ENCODE peak calls at places on chromosomes 1 and 21, in six cellular contexts. One of them, this sample, is unnamed.

GRCh38 chr1:15354580-15354965 is 55.1 kb upstream of the EFHD2 start:
- DNase-seq in T follicular helper cell: no peak
- DNase-seq in smooth muscle cell of the brain vasculature: no peak
- DNase-seq in progenitor cell of endocrine pancreas: no peak
- DNase-seq in heart left ventricle: no peak
- DNase-seq in CD4-positive, alpha-beta T cell: no peak
- DNase-seq in this sample: no peak

GRCh38 chr1:7228252-7228961 is 443.2 kb downstream of the CAMTA1 start:
- DNase-seq in T follicular helper cell: no peak
- DNase-seq in smooth muscle cell of the brain vasculature: no peak
- DNase-seq in progenitor cell of endocrine pancreas: no peak
- DNase-seq in heart left ventricle: no peak
- DNase-seq in CD4-positive, alpha-beta T cell: no peak
- DNase-seq in this sample: no peak

GRCh38 chr1:152514715-152515453 is 602 bp downstream of the CRCT1 start:
- DNase-seq in T follicular helper cell: no peak
- DNase-seq in smooth muscle cell of the brain vasculature: no peak
- DNase-seq in progenitor cell of endocrine pancreas: no peak
- DNase-seq in heart left ventricle: no peak
- DNase-seq in CD4-positive, alpha-beta T cell: no peak
- DNase-seq in this sample: no peak

GRCh38 chr1:212595787-212596714 is 12.5 kb upstream of the ATF3 start:
- DNase-seq in T follicular helper cell: no peak
- DNase-seq in smooth muscle cell of the brain vasculature: peak; percentile 54
- DNase-seq in progenitor cell of endocrine pancreas: no peak
- DNase-seq in heart left ventricle: no peak
- DNase-seq in CD4-positive, alpha-beta T cell: no peak
- DNase-seq in this sample: peak; percentile 71

GRCh38 chr21:38349111-38349746 is 92.4 kb downstream of the KCNJ15 start:
- DNase-seq in T follicular helper cell: no peak
- DNase-seq in smooth muscle cell of the brain vasculature: peak; percentile 62
- DNase-seq in progenitor cell of endocrine pancreas: no peak
- DNase-seq in heart left ventricle: no peak
- DNase-seq in CD4-positive, alpha-beta T cell: no peak
- DNase-seq in this sample: no peak

GRCh38 chr1:59743324-59744108 is 71.2 kb upstream of the HOOK1 start:
- DNase-seq in T follicular helper cell: no peak
- DNase-seq in smooth muscle cell of the brain vasculature: no peak
- DNase-seq in progenitor cell of endocrine pancreas: no peak
- DNase-seq in heart left ventricle: peak; percentile 55
- DNase-seq in CD4-positive, alpha-beta T cell: no peak
- DNase-seq in this sample: no peak

GRCh38 chr1:68112835-68113243 is 62.4 kb upstream of the DIRAS3 start:
- DNase-seq in T follicular helper cell: no peak
- DNase-seq in smooth muscle cell of the brain vasculature: no peak
- DNase-seq in progenitor cell of endocrine pancreas: no peak
- DNase-seq in heart left ventricle: peak; percentile 23
- DNase-seq in CD4-positive, alpha-beta T cell: no peak
- DNase-seq in this sample: no peak

GRCh38 chr1:196558424-196558823 is 49.8 kb downstream of the KCNT2 start:
- DNase-seq in T follicular helper cell: no peak
- DNase-seq in smooth muscle cell of the brain vasculature: peak; percentile 40
- DNase-seq in progenitor cell of endocrine pancreas: no peak
- DNase-seq in heart left ventricle: no peak
- DNase-seq in CD4-positive, alpha-beta T cell: no peak
- DNase-seq in this sample: no peak

GRCh38 chr1:6016191-6016865 is 24.1 kb upstream of the NPHP4 start:
- DNase-seq in T follicular helper cell: no peak
- DNase-seq in smooth muscle cell of the brain vasculature: no peak
- DNase-seq in progenitor cell of endocrine pancreas: no peak
- DNase-seq in heart left ventricle: no peak
- DNase-seq in CD4-positive, alpha-beta T cell: no peak
- DNase-seq in this sample: no peak

GRCh38 chr1:55034476-55035133 is 4.7 kb upstream of the PCSK9 start:
- DNase-seq in T follicular helper cell: no peak
- DNase-seq in smooth muscle cell of the brain vasculature: no peak
- DNase-seq in progenitor cell of endocrine pancreas: no peak
- DNase-seq in heart left ventricle: no peak
- DNase-seq in CD4-positive, alpha-beta T cell: no peak
- DNase-seq in this sample: no peak

GRCh38 chr1:211932581-211933010 is 102.0 kb upstream of the LPGAT1 start:
- DNase-seq in T follicular helper cell: no peak
- DNase-seq in smooth muscle cell of the brain vasculature: no peak
- DNase-seq in progenitor cell of endocrine pancreas: no peak
- DNase-seq in heart left ventricle: no peak
- DNase-seq in CD4-positive, alpha-beta T cell: no peak
- DNase-seq in this sample: peak; percentile 37

GRCh38 chr1:161226759-161227158 is 899 bp downstream of the TOMM40L start:
- DNase-seq in T follicular helper cell: no peak
- DNase-seq in smooth muscle cell of the brain vasculature: no peak
- DNase-seq in progenitor cell of endocrine pancreas: no peak
- DNase-seq in heart left ventricle: no peak
- DNase-seq in CD4-positive, alpha-beta T cell: no peak
- DNase-seq in this sample: peak; percentile 27

GRCh38 chr1:222084996-222085395 is 343.1 kb upstream of the DUSP10 start:
- DNase-seq in T follicular helper cell: no peak
- DNase-seq in smooth muscle cell of the brain vasculature: no peak
- DNase-seq in progenitor cell of endocrine pancreas: no peak
- DNase-seq in heart left ventricle: no peak
- DNase-seq in CD4-positive, alpha-beta T cell: no peak
- DNase-seq in this sample: no peak

GRCh38 chr1:12477936-12478611 is 139.9 kb downstream of the DHRS3 start:
- DNase-seq in T follicular helper cell: no peak
- DNase-seq in smooth muscle cell of the brain vasculature: peak; percentile 62
- DNase-seq in progenitor cell of endocrine pancreas: no peak
- DNase-seq in heart left ventricle: peak; percentile 75
- DNase-seq in CD4-positive, alpha-beta T cell: no peak
- DNase-seq in this sample: peak; percentile 86

GRCh38 chr1:33152685-33153432 is 29.0 kb downstream of the TRIM62 start:
- DNase-seq in T follicular helper cell: no peak
- DNase-seq in smooth muscle cell of the brain vasculature: no peak
- DNase-seq in progenitor cell of endocrine pancreas: no peak
- DNase-seq in heart left ventricle: peak; percentile 90
- DNase-seq in CD4-positive, alpha-beta T cell: no peak
- DNase-seq in this sample: no peak

GRCh38 chr1:30373471-30374399 is 349.6 kb downstream of the MATN1 start:
- DNase-seq in T follicular helper cell: no peak
- DNase-seq in smooth muscle cell of the brain vasculature: no peak
- DNase-seq in progenitor cell of endocrine pancreas: no peak
- DNase-seq in heart left ventricle: no peak
- DNase-seq in CD4-positive, alpha-beta T cell: no peak
- DNase-seq in this sample: no peak

GRCh38 chr1:183593356-183593755 is 3.1 kb upstream of the NCF2 start:
- DNase-seq in T follicular helper cell: no peak
- DNase-seq in smooth muscle cell of the brain vasculature: no peak
- DNase-seq in progenitor cell of endocrine pancreas: no peak
- DNase-seq in heart left ventricle: no peak
- DNase-seq in CD4-positive, alpha-beta T cell: no peak
- DNase-seq in this sample: no peak

GRCh38 chr1:76782777-76783176 is 84.5 kb upstream of the ST6GALNAC5 start:
- DNase-seq in T follicular helper cell: no peak
- DNase-seq in smooth muscle cell of the brain vasculature: no peak
- DNase-seq in progenitor cell of endocrine pancreas: no peak
- DNase-seq in heart left ventricle: no peak
- DNase-seq in CD4-positive, alpha-beta T cell: no peak
- DNase-seq in this sample: no peak

This sample was measured in K562.